ENCODE peak calls at places on chromosomes 4 and X, in four cellular contexts. W is amniotic epithelial cell, D is left cardiac atrium, N is non-pigmented ciliary epithelial cell. B is an unnamed sample.

GRCh38 chrX:16807976-16808542 is 21.8 kb downstream of the TXLNG start:
- DNase-seq in W (peak), N (no peak), D (no peak), B (peak)

GRCh38 chr4:22969314-22969896 is 276.7 kb downstream of the GBA3 start:
- DNase-seq in W (no peak), N (no peak), D (no peak), B (peak)

GRCh38 chr4:139761461-139761860 is 95.8 kb downstream of the MGST2 start:
- DNase-seq in W (peak), D (no peak), N (no peak), B (no peak)

GRCh38 chrX:74923942-74924448 is 1.3 kb downstream of the NEXMIF start:
- DNase-seq in N (no peak), D (peak), W (no peak), B (no peak)

GRCh38 chr4:1776521-1777161 is 16.5 kb upstream of the FGFR3 start:
- DNase-seq in D (no peak), N (no peak), W (no peak), B (no peak)

GRCh38 chrX:130083656-130084382 is 26.5 kb downstream of the ELF4 start:
- DNase-seq in W (no peak), N (no peak), D (no peak), B (no peak)

GRCh38 chr4:52799813-52800212 is 48.6 kb upstream of the ERVMER34-1 start:
- DNase-seq in W (no peak), D (no peak), N (no peak), B (no peak)

GRCh38 chrX:29841750-29842149 is 373.6 kb upstream of the MAGEB2 start:
- DNase-seq in N (no peak), W (peak), D (no peak), B (peak)

GRCh38 chrX:1554469-1555210 is 17.7 kb upstream of the P2RY8 start:
- DNase-seq in W (no peak), D (no peak), N (no peak), B (no peak)

GRCh38 chr4:140426610-140427103 is 791 bp downstream of the CLGN start:
- DNase-seq in W (no peak), N (no peak), D (peak), B (no peak)

GRCh38 chrX:72604705-72605104 is 32.1 kb upstream of the HDAC8 start:
- DNase-seq in N (no peak), W (no peak), D (no peak), B (no peak)

GRCh38 chrX:49278081-49278480 is 8.5 kb downstream of the PPP1R3F start:
- DNase-seq in N (no peak), D (no peak), W (no peak), B (no peak)

GRCh38 chr4:43512253-43512652 is 619.7 kb downstream of the GRXCR1 start:
- DNase-seq in D (no peak), N (no peak), W (no peak), B (no peak)

GRCh38 chr4:156969136-156969535 is 2.5 kb downstream of the PDGFC start:
- DNase-seq in D (no peak), W (no peak), N (no peak), B (no peak)

GRCh38 chr4:61195064-61195463 is 5.1 kb upstream of the ADGRL3 start:
- DNase-seq in D (no peak), N (no peak), W (no peak), B (no peak)

GRCh38 chr4:147755567-147756295 is 23.8 kb downstream of the ARHGAP10 start:
- DNase-seq in W (peak), N (no peak), D (no peak), B (peak)

GRCh38 chrX:80578518-80579105 is 158.4 kb downstream of the TENT5D start:
- DNase-seq in W (peak), D (no peak), N (no peak), B (peak)

GRCh38 chrX:87900320-87900908 is 382.8 kb downstream of the KLHL4 start:
- DNase-seq in N (no peak), D (no peak), W (no peak), B (peak)

GRCh38 chrX:14083783-14084182 is 54.1 kb upstream of the GEMIN8 start:
- DNase-seq in W (no peak), N (no peak), D (no peak), B (no peak)

GRCh38 chrX:48179691-48180090 is 16.9 kb downstream of the SSX5 start:
- DNase-seq in N (no peak), D (no peak), W (no peak), B (no peak)

GRCh38 chr4:100362363-100362762 is 155.5 kb downstream of the EMCN start:
- DNase-seq in D (no peak), N (peak), W (peak), B (peak)

GRCh38 chr4:81491943-81492342 is 20.2 kb upstream of the RASGEF1B start:
- DNase-seq in D (no peak), N (no peak), W (no peak), B (peak)

GRCh38 chr4:139918994-139919393 is 235.0 kb downstream of the MAML3 start:
- DNase-seq in W (peak), N (no peak), D (no peak), B (no peak)

GRCh38 chr4:8119877-8120276 is 38.7 kb downstream of the ABLIM2 start:
- DNase-seq in D (no peak), W (no peak), N (no peak), B (no peak)

GRCh38 chr4:26992657-26993361 is 132.2 kb downstream of the STIM2 start:
- DNase-seq in D (peak), N (peak), W (peak), B (peak)

GRCh38 chr4:18798123-18798522 is 776.6 kb upstream of the LCORL start:
- DNase-seq in W (no peak), D (no peak), N (no peak), B (no peak)

GRCh38 chr4:159549092-159549491 is 446.2 kb downstream of the RAPGEF2 start:
- DNase-seq in W (peak), D (no peak), N (peak), B (peak)

GRCh38 chr4:165627128-165627527 is 245.9 kb upstream of the TLL1 start:
- DNase-seq in D (no peak), N (no peak), W (no peak), B (peak)

GRCh38 chr4:152485726-152486276 is 50.1 kb downstream of the FBXW7 start:
- DNase-seq in D (no peak), W (peak), N (peak), B (peak)

GRCh38 chr4:186844059-186844681 is 120.5 kb upstream of the FAT1 start:
- DNase-seq in W (peak), D (peak), N (no peak), B (peak)

GRCh38 chrX:40809210-40809609 is 73.9 kb upstream of the MED14 start:
- DNase-seq in D (no peak), W (peak), N (no peak), B (peak)

GRCh38 chr4:87465739-87466366 is 43.5 kb downstream of the NUDT9 start:
- DNase-seq in D (no peak), N (peak), W (peak), B (peak)

GRCh38 chr4:151957163-151957562 is 196.4 kb upstream of the GATB start:
- DNase-seq in N (no peak), D (no peak), W (no peak), B (peak)

GRCh38 chr4:139988863-139989765 is 164.9 kb downstream of the MAML3 start:
- DNase-seq in D (peak), N (peak), W (peak), B (peak)

GRCh38 chr4:165502919-165503907 is 124.4 kb downstream of the CPE start:
- DNase-seq in W (peak), N (no peak), D (no peak), B (peak)

GRCh38 chrX:68433155-68433980 is at the start of gene OPHN1:
- DNase-seq in N (no peak), D (peak), W (peak), B (peak)

GRCh38 chrX:39975094-39975865 is 122.5 kb downstream of the BCOR start:
- DNase-seq in D (no peak), N (no peak), W (no peak), B (no peak)